ENCODE peak calls at places on chromosome 11, in nine cellular contexts. U, T, S, K, I, L, A, D and J are unnamed samples.
A peak's percentile ranks its signal among the peaks of the same experiment; 100 is the strongest.

GRCh38 chr11:123690490-123690889 is 36.1 kb upstream of the SCN3B start:
- DNase-seq in A (no peak), I (no peak), U (no peak), L (no peak), S (no peak), D (no peak), K (no peak), T (no peak), J (no peak)

GRCh38 chr11:43868852-43869567 is 11.6 kb upstream of the ALKBH3 start:
- DNase-seq in K (no peak), L (no peak), T (peak; percentile 95), I (no peak), U (no peak), S (no peak), D (no peak), A (no peak), J (no peak)

GRCh38 chr11:6576471-6577373 is 26.7 kb downstream of the RRP8 start:
- DNase-seq in D (no peak), I (no peak), K (no peak), L (no peak), S (no peak), A (no peak), U (no peak), T (peak; percentile 22), J (peak; percentile 58)

GRCh38 chr11:117281159-117281558 is 10.0 kb upstream of the BACE1-AS start:
- DNase-seq in S (no peak), T (peak; percentile 96), U (no peak), I (no peak), D (no peak), K (no peak), L (no peak), A (no peak), J (no peak)

GRCh38 chr11:114762437-114762836 is 84.1 kb downstream of the NXPE2 start:
- DNase-seq in D (peak; percentile 73), S (peak; percentile 60), L (peak; percentile 80), K (no peak), T (peak; percentile 62), U (peak; percentile 50), A (peak; percentile 86), I (peak; percentile 76), J (peak; percentile 30)

GRCh38 chr11:45188127-45188526 is 41.7 kb downstream of the PRDM11 start:
- DNase-seq in K (no peak), I (no peak), D (no peak), T (no peak), L (no peak), U (no peak), A (no peak), S (no peak), J (no peak)

GRCh38 chr11:19918302-19919049 is 205.8 kb downstream of the NAV2 start:
- DNase-seq in L (no peak), D (no peak), T (no peak), U (no peak), A (no peak), S (no peak), K (no peak), I (no peak), J (no peak)

GRCh38 chr11:34987617-34988016 is 71.2 kb downstream of the PDHX start:
- DNase-seq in A (no peak), U (no peak), D (no peak), L (no peak), K (no peak), S (no peak), T (peak; percentile 47), I (no peak), J (no peak)

GRCh38 chr11:121486054-121486453 is 33.3 kb upstream of the SORL1-AS1 start:
- DNase-seq in K (no peak), U (no peak), I (no peak), T (no peak), D (no peak), S (no peak), L (no peak), A (no peak), J (no peak)

GRCh38 chr11:69504576-69505420 is 23.3 kb downstream of the LINC01488 start:
- DNase-seq in I (no peak), U (no peak), T (no peak), L (peak; percentile 48), K (no peak), S (no peak), A (no peak), D (no peak), J (no peak)

GRCh38 chr11:69501891-69502860 is 20.7 kb downstream of the LINC01488 start:
- DNase-seq in K (no peak), L (peak; percentile 69), I (no peak), D (no peak), A (no peak), U (no peak), T (no peak), S (peak; percentile 48), J (no peak)

GRCh38 chr11:69501121-69501489 is 19.6 kb downstream of the LINC01488 start:
- DNase-seq in A (no peak), D (no peak), L (no peak), U (no peak), K (no peak), T (no peak), I (no peak), S (no peak), J (no peak)

GRCh38 chr11:69500285-69501120 is 19.0 kb downstream of the LINC01488 start:
- DNase-seq in A (no peak), I (no peak), K (no peak), L (peak; percentile 62), T (no peak), D (no peak), U (no peak), S (no peak), J (no peak)

GRCh38 chr11:69504127-69504526 is 22.7 kb downstream of the LINC01488 start:
- DNase-seq in U (no peak), S (no peak), L (peak; percentile 50), D (no peak), I (no peak), K (no peak), T (no peak), A (no peak), J (no peak)
- H3K27ac ChIP-seq in U (no peak overlapping the region), S (no peak overlapping the region), L (no peak overlapping the region), D (no peak overlapping the region), I (no peak overlapping the region), K (no peak overlapping the region), T (no peak overlapping the region), A (no peak overlapping the region), J (no peak overlapping the region)

DNA sequence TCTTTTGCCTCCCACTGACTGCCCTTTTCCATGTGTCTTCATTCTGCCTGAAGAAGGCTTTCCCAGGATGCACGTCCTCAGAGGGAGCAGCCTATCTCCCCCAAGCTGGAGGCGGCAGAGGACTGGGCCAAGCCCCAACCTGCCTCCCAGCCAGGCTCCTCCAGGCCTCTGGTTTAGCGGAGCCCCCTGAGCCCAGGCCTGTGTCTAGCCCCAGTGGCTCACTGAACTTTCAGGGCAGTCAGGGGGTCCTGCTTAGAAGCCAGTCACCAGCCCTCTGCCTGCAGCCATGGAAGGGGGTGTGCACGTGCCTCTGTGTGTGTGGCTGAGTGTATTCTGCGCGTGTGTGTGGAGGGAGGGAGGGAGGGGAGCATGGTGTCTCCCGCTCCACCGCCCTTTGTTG is 10.4 kb upstream of the GRK2 start:
- DNase-seq in K (no peak), T (no peak), S (no peak), I (no peak), U (no peak), D (no peak), A (no peak), L (no peak), J (no peak)
- H3K36me3 ChIP-seq in K (peaks cover 51% of the 10 kb centered on the region), T (peaks cover 68% of the 10 kb centered on the region), S (peaks cover 66% of the 10 kb centered on the region), I (peaks cover 61% of the 10 kb centered on the region), U (peaks cover 53% of the 10 kb centered on the region), D (peaks cover 5% of the 10 kb centered on the region), A (no peaks in the 10 kb centered on the region), L (peaks cover 67% of the 10 kb centered on the region), J (peaks cover 41% of the 10 kb centered on the region)

DNA sequence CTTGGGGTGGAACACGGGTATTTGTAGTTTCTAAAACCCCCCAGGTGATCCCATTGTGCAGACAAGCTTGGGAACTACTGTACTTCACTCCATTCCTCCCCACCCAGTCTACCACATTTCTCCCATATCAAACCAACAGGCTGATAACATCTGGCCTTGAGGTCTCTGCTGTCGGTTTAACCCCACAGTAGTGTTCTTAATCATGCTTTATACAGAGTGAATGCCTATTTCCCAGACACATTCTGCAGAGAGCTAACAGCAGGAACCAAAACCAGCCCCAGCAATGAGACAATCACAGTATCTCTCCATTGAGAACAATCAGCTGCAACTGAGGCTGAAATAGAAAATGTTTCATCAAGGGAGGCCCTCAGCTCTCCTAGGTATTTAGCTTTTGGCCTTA is 81.3 kb downstream of the CCDC34 start:
- DNase-seq in K (no peak), L (no peak), T (no peak), A (no peak), I (no peak), S (no peak), U (no peak), D (no peak), J (peak; percentile 49)
- H3K27ac ChIP-seq in K (no peak overlapping the region), L (no peak overlapping the region), T (peak overlapping the region; percentile 92), A (no peak overlapping the region), I (no peak overlapping the region), S (peak overlapping the region; percentile 61), U (peak overlapping the region; percentile 51), D (peak overlapping the region; percentile 82), J (peak overlapping the region; percentile 46)

GRCh38 chr11:65503923-65504670 is 5.3 kb downstream of the MALAT1 start:
- DNase-seq in S (no peak), L (no peak), K (no peak), D (no peak), T (peak; percentile 82), A (no peak), U (no peak), I (no peak), J (no peak)

GRCh38 chr11:65506316-65506769 is 7.5 kb downstream of the MALAT1 start:
- DNase-seq in A (no peak), U (no peak), I (no peak), S (no peak), K (no peak), D (no peak), L (no peak), T (no peak), J (no peak)

GRCh38 chr11:65506770-65507485 is 8.1 kb downstream of the MALAT1 start:
- DNase-seq in K (peak; percentile 30), L (no peak), T (peak; percentile 92), D (peak; percentile 69), S (no peak), U (peak; percentile 64), A (peak; percentile 74), I (peak; percentile 86), J (no peak)

GRCh38 chr11:65504671-65505433 is 6.0 kb downstream of the MALAT1 start:
- DNase-seq in T (peak; percentile 63), L (no peak), U (no peak), K (no peak), I (no peak), S (no peak), A (no peak), D (peak; percentile 38), J (no peak)

DNA sequence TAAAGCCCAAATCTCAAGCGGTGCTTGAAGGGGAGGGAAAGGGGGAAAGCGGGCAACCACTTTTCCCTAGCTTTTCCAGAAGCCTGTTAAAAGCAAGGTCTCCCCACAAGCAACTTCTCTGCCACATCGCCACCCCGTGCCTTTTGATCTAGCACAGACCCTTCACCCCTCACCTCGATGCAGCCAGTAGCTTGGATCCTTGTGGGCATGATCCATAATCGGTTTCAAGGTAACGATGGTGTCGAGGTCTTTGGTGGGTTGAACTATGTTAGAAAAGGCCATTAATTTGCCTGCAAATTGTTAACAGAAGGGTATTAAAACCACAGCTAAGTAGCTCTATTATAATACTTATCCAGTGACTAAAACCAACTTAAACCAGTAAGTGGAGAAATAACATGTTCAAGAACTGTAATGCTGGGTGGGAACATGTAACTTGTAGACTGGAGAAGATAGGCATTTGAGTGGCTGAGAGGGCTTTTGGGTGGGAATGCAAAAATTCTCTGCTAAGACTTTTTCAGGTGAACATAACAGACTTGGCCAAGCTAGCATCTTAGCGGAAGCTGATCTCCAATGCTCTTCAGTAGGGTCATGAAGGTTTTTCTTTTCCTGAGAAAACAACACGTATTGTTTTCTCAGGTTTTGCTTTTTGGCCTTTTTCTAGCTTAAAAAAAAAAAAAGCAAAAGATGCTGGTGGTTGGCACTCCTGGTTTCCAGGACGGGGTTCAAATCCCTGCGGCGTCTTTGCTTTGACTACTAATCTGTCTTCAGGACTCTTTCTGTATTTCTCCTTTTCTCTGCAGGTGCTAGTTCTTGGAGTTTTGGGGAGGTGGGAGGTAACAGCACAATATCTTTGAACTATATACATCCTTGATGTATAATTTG is 6.8 kb downstream of the MALAT1 start:
- DNase-seq in I (peak; percentile 26), K (no peak), U (no peak), L (no peak), S (no peak), D (peak; percentile 50), A (no peak), T (peak; percentile 62), J (no peak)
- H3K36me3 ChIP-seq in I (peaks cover 64% of the 10 kb centered on the region), K (peaks cover 59% of the 10 kb centered on the region), U (peaks cover 61% of the 10 kb centered on the region), L (peaks cover 58% of the 10 kb centered on the region), S (peaks cover 60% of the 10 kb centered on the region), D (peaks cover 15% of the 10 kb centered on the region), A (no peaks in the 10 kb centered on the region), T (peaks cover 65% of the 10 kb centered on the region), J (peaks cover 56% of the 10 kb centered on the region)